ENCODE peak calls at places on chromosome 1, in eight cellular contexts. B, R, F, Y, M, E, S and P are unnamed samples.

GRCh38 chr1:230090194-230090711 is 23.2 kb downstream of the GALNT2 start:
- DNase-seq in B (no peak), R (no peak), F (no peak), Y (no peak), M (no peak), E (no peak), S (no peak), P (peak)

GRCh38 chr1:224380003-224380402 is 23.3 kb downstream of the CNIH4 start:
- DNase-seq in B (peak), R (no peak), F (no peak), Y (no peak), M (no peak), E (no peak), S (peak), P (no peak)

GRCh38 chr1:6316240-6317100 is 55.6 kb upstream of the GPR153 start:
- DNase-seq in B (no peak), R (no peak), F (no peak), Y (no peak), M (no peak), E (no peak), S (no peak), P (no peak)

GRCh38 chr1:240499012-240499411 is 112.9 kb downstream of the GREM2 start:
- DNase-seq in B (no peak), R (no peak), F (no peak), Y (peak), M (no peak), E (no peak), S (no peak), P (no peak)

GRCh38 chr1:27934818-27935549 is at the start of gene SMPDL3B:
- DNase-seq in B (no peak), R (no peak), F (no peak), Y (peak), M (peak), E (no peak), S (no peak), P (no peak)

GRCh38 chr1:43255438-43256210 is 14.2 kb upstream of the TMEM125 start:
- DNase-seq in B (no peak), R (no peak), F (no peak), Y (no peak), M (no peak), E (no peak), S (no peak), P (no peak)

GRCh38 chr1:52876843-52877242 is 34.3 kb downstream of the ZYG11A start:
- DNase-seq in B (no peak), R (no peak), F (no peak), Y (no peak), M (no peak), E (no peak), S (no peak), P (no peak)

GRCh38 chr1:27521336-27522147 is 31.6 kb upstream of the WASF2 start:
- DNase-seq in B (peak), R (peak), F (no peak), Y (no peak), M (peak), E (no peak), S (peak), P (no peak)

GRCh38 chr1:65626003-65626402 is 166.7 kb upstream of the PDE4B start:
- DNase-seq in B (no peak), R (no peak), F (no peak), Y (peak), M (no peak), E (no peak), S (no peak), P (no peak)

GRCh38 chr1:41925712-41926111 is 7.0 kb upstream of the HIVEP3 start:
- DNase-seq in B (no peak), R (no peak), F (peak), Y (peak), M (no peak), E (no peak), S (no peak), P (no peak)

GRCh38 chr1:42479621-42480020 is 16.5 kb downstream of the CCDC30 start:
- DNase-seq in B (no peak), R (no peak), F (no peak), Y (peak), M (no peak), E (peak), S (no peak), P (no peak)

GRCh38 chr1:61076728-61077675 is 5.4 kb upstream of the NFIA start:
- DNase-seq in B (peak), R (peak), F (peak), Y (peak), M (peak), E (peak), S (peak), P (no peak)

GRCh38 chr1:22533244-22533643 is 30.0 kb upstream of the EPHA8 start:
- DNase-seq in B (no peak), R (no peak), F (no peak), Y (peak), M (no peak), E (no peak), S (no peak), P (no peak)

GRCh38 chr1:25572708-25573590 is 29.5 kb downstream of the LDLRAP1 start:
- DNase-seq in B (peak), R (no peak), F (no peak), Y (peak), M (no peak), E (no peak), S (peak), P (peak)